ENCODE peak calls at places on chromosomes 6 and 20, in six cellular contexts. X, C, J, W, A and T are unnamed samples.
A peak's percentile ranks its signal among the peaks of the same experiment; 100 is the strongest.

GRCh38 chr6:158536891-158537798 is 22.7 kb upstream of the TMEM181 start:
- DNase-seq in X (peak; percentile 73), C (no peak), J (peak; percentile 13), W (peak; percentile 93), A (no peak), T (no peak)

GRCh38 chr6:26311385-26312095 is 53.5 kb upstream of the BTN3A2 start:
- DNase-seq in X (peak; percentile 38), C (no peak), J (peak; percentile 71), W (peak; percentile 17), A (peak; percentile 83), T (peak; percentile 81)

GRCh38 chr6:65937982-65938381 is 231.0 kb upstream of the EYS start:
- DNase-seq in X (no peak), C (no peak), J (no peak), W (no peak), A (no peak), T (no peak)

GRCh38 chr6:13916230-13916944 is 8.4 kb upstream of the RNF182 start:
- DNase-seq in X (peak; percentile 42), C (no peak), J (no peak), W (no peak), A (no peak), T (no peak)

GRCh38 chr20:44516491-44516890 is 5.4 kb downstream of the SERINC3 start:
- DNase-seq in X (no peak), C (no peak), J (no peak), W (no peak), A (no peak), T (no peak)

GRCh38 chr6:116120430-116120829 is 5.5 kb downstream of the COL10A1 start:
- DNase-seq in X (no peak), C (no peak), J (no peak), W (no peak), A (no peak), T (no peak)

GRCh38 chr20:10074513-10074912 is 39.7 kb downstream of the ANKEF1 start:
- DNase-seq in X (no peak), C (no peak), J (peak; percentile 29), W (no peak), A (no peak), T (peak; percentile 76)

GRCh38 chr20:7984192-7984591 is 35.4 kb downstream of the TMX4 start:
- DNase-seq in X (no peak), C (peak; percentile 70), J (no peak), W (no peak), A (no peak), T (no peak)

GRCh38 chr6:135148889-135149288 is 32.2 kb upstream of the MYB start:
- DNase-seq in X (no peak), C (no peak), J (no peak), W (no peak), A (no peak), T (no peak)

GRCh38 chr6:108667984-108668383 is 107.3 kb downstream of the FOXO3 start:
- DNase-seq in X (no peak), C (no peak), J (no peak), W (no peak), A (no peak), T (no peak)

GRCh38 chr6:147906361-147906760 is 397.9 kb downstream of the SAMD5 start:
- DNase-seq in X (no peak), C (no peak), J (no peak), W (no peak), A (no peak), T (no peak)

GRCh38 chr6:51005779-51006178 is 187.1 kb downstream of the TFAP2B start:
- DNase-seq in X (no peak), C (no peak), J (no peak), W (no peak), A (no peak), T (no peak)

GRCh38 chr20:59746155-59746554 is 141.8 kb downstream of the PHACTR3 start:
- DNase-seq in X (no peak), C (no peak), J (no peak), W (no peak), A (no peak), T (no peak)

GRCh38 chr6:105819774-105820173 is 266.4 kb upstream of the PRDM1 start:
- DNase-seq in X (no peak), C (no peak), J (no peak), W (no peak), A (no peak), T (no peak)

GRCh38 chr6:54655162-54655561 is 191.4 kb upstream of the FAM83B start:
- DNase-seq in X (no peak), C (no peak), J (no peak), W (no peak), A (no peak), T (no peak)

GRCh38 chr6:37570801-37571200 is 71.1 kb upstream of the CCDC167 start:
- DNase-seq in X (no peak), C (no peak), J (no peak), W (no peak), A (no peak), T (no peak)

GRCh38 chr20:14566505-14566904 is 229.1 kb upstream of the FLRT3 start:
- DNase-seq in X (no peak), C (no peak), J (no peak), W (no peak), A (no peak), T (no peak)

DNA sequence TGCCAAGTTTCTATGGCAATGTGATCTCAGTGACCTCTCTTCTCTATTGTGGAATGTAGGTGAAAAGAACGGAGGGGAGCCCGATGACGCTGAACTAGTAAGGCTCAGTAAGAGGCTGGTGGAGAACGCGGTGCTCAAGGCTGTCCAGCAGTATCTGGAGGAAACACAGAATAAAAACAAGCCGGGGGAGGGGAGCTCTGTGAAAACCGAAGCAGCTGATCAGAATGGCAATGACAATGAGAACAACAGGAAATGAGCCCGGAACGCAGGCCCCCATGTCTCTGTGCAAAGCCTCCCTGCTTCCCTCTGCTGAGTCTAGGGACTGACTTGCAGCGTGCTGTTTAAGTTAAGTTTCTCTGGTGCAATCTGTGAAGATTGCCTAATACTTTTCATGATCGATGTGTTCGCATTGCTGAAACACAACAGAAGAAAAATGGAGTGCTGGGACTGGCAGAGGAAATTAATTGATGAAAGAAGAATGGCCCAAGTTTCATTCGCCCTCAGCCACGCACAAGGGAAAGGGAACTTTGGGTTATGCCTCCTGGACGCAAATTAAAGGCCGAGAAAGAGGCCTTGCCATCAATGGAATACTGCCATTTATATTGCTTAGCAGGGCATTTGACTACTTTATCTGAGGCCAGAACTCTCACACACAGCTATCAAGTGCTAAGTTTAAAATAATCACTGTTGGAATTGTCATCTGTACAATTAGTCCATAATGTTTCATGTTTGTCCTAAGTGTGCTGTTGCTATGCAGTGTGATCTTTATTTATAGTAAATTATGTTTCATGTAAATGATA is 146.4 kb downstream of the AKAP7 start:
- DNase-seq in X (no peak), C (no peak), J (no peak), W (no peak), A (no peak), T (peak; percentile 88)
- H2AFZ ChIP-seq in X (no peak overlapping the region), C (peak overlapping the region; percentile 87), J (no peak overlapping the region), W (no peak overlapping the region), A (no peak overlapping the region), T (peak overlapping the region; percentile 28)

DNA sequence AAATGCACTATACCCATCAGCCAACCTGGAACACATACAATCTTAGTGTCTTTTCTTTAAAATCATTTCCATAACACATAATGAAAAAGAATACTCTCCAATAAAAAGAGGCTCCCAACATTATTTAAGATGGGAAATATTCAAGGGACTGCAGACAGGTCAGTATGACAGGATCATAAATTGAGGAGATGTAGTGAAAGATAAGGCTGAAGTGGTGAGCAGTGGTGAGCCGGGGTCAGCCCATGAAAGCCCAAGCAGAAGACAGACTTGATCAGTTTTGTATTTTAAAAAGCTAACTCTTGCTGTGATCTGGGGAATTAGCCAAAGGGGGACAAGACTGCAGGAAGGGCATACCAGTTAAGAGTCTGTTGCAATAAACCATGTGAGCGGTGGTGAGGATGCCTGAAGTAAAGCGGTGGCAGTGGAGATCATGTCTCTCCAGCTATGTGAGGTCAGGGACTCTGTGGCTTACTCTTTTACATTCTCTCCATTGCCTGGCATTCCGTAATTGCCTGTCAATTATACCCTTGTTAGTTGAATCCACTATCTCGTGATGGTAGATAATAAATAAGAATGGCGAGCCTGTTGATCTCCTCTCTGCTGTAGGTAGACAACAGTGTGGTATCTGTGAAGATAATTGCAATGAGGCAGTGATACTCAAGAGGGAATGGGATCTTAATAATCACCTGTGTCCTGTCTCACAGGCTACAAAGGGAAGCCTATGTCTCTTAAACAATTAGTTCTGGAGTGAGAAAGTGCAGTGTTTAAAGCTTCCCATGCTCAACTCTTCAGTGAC is 97.4 kb downstream of the FILIP1 start:
- DNase-seq in X (no peak), C (no peak), J (no peak), W (no peak), A (no peak), T (no peak)
- TF ChIP-seq MAX in X (no peak), C (no peak), J (no peak), W (no peak), A (no peak), T (no peak)

DNA sequence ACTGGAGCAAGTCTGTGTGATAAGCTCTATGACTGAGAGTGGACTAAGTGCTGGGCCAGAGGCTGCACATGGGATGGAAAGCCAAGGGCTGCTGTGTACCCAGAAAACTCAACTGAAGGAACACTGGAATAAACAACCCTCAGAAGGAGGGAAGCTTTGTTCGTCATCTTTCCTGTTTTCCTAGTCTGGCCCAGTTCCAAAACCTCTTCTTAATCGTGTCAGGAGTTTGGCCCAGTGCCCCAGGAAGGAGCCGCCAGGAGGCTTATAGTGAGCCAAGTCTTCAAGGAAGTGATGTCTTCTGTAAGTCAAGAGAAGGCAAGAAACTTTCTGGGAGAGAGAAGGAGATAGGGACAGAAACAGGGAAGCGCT is 23.3 kb upstream of the TOP1 start:
- DNase-seq in X (no peak), C (no peak), J (peak; percentile 74), W (no peak), A (no peak), T (peak; percentile 98)
- H2AFZ ChIP-seq in X (peak overlapping the region; percentile 47), C (no peak overlapping the region), J (no peak overlapping the region), W (no peak overlapping the region), A (no peak overlapping the region), T (peak overlapping the region; percentile 25)

DNA sequence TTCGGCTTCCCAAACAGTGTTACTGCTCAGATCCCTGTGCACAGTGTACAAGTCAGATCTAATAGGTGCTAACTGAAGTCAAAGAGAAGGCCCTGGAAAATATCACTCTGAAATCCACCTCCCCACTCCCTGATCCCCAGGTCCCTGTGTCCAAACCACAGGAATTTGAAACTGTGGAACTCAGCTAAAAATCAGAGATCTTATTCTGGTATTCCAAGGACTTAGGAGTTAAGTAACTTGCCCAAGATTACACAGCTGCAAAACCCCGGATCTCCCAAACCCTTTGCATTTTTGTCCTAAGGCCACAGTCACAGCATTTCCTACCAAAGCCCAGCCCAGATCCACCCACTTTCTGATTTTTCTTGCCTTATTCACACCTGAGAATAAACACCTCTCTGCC is 32.3 kb upstream of the SLC23A2 start:
- DNase-seq in X (no peak), C (no peak), J (no peak), W (no peak), A (no peak), T (no peak)
- TF ChIP-seq MAX in X (no peak), C (no peak), J (no peak), W (no peak), A (no peak), T (no peak)

GRCh38 chr6:4511626-4512010 is 264.6 kb upstream of the CDYL start:
- DNase-seq in X (no peak), C (no peak), J (no peak), W (no peak), A (no peak), T (no peak)
- H2AFZ ChIP-seq in X (no peak overlapping the region), C (no peak overlapping the region), J (no peak overlapping the region), W (no peak overlapping the region), A (no peak overlapping the region), T (no peak overlapping the region)